ENCODE peak calls at places on chromosomes 1 and 21, in seven cellular contexts. One of them, this sample, is unnamed.

GRCh38 chr1:229408458-229409037 is 25.3 kb downstream of the ACTA1 start:
- DNase-seq in foreskin fibroblast: peak; percentile 45
- DNase-seq in progenitor cell of endocrine pancreas: no peak
- DNase-seq in CD8-positive, alpha-beta T cell: no peak
- DNase-seq in psoas muscle: peak; percentile 95
- DNase-seq in endothelial cell: no peak
- DNase-seq in suprapubic skin: no peak
- DNase-seq in this sample: no peak

GRCh38 chr21:42426876-42427480 is 23.3 kb downstream of the UBASH3A start:
- DNase-seq in foreskin fibroblast: no peak
- DNase-seq in progenitor cell of endocrine pancreas: no peak
- DNase-seq in CD8-positive, alpha-beta T cell: no peak
- DNase-seq in psoas muscle: no peak
- DNase-seq in endothelial cell: no peak
- DNase-seq in suprapubic skin: peak; percentile 52
- DNase-seq in this sample: no peak

GRCh38 chr1:26697978-26698849 is 2.4 kb downstream of the ARID1A start:
- DNase-seq in foreskin fibroblast: peak; percentile 94
- DNase-seq in progenitor cell of endocrine pancreas: no peak
- DNase-seq in CD8-positive, alpha-beta T cell: peak; percentile 51
- DNase-seq in psoas muscle: peak; percentile 62
- DNase-seq in endothelial cell: peak; percentile 11
- DNase-seq in suprapubic skin: peak; percentile 64
- DNase-seq in this sample: no peak

GRCh38 chr1:223709598-223709997 is 2.7 kb upstream of the CAPN2 start:
- DNase-seq in foreskin fibroblast: peak; percentile 71
- DNase-seq in progenitor cell of endocrine pancreas: no peak
- DNase-seq in CD8-positive, alpha-beta T cell: no peak
- DNase-seq in psoas muscle: no peak
- DNase-seq in endothelial cell: no peak
- DNase-seq in suprapubic skin: no peak
- DNase-seq in this sample: no peak

GRCh38 chr1:8155528-8156186 is 129.5 kb upstream of the ERRFI1 start:
- DNase-seq in foreskin fibroblast: peak; percentile 34
- DNase-seq in progenitor cell of endocrine pancreas: no peak
- DNase-seq in CD8-positive, alpha-beta T cell: no peak
- DNase-seq in psoas muscle: no peak
- DNase-seq in endothelial cell: no peak
- DNase-seq in suprapubic skin: no peak
- DNase-seq in this sample: no peak

GRCh38 chr1:99662581-99663208 is 16.8 kb downstream of the PALMD start:
- DNase-seq in foreskin fibroblast: peak; percentile 96
- DNase-seq in progenitor cell of endocrine pancreas: no peak
- DNase-seq in CD8-positive, alpha-beta T cell: no peak
- DNase-seq in psoas muscle: peak; percentile 88
- DNase-seq in endothelial cell: no peak
- DNase-seq in suprapubic skin: peak; percentile 90
- DNase-seq in this sample: no peak

GRCh38 chr1:199522936-199523335 is 504.6 kb upstream of the NR5A2 start:
- DNase-seq in foreskin fibroblast: peak; percentile 53
- DNase-seq in progenitor cell of endocrine pancreas: no peak
- DNase-seq in CD8-positive, alpha-beta T cell: no peak
- DNase-seq in psoas muscle: no peak
- DNase-seq in endothelial cell: no peak
- DNase-seq in suprapubic skin: no peak
- DNase-seq in this sample: no peak

GRCh38 chr1:67791261-67791660 is 42.0 kb downstream of the GNG12 start:
- DNase-seq in foreskin fibroblast: no peak
- DNase-seq in progenitor cell of endocrine pancreas: no peak
- DNase-seq in CD8-positive, alpha-beta T cell: no peak
- DNase-seq in psoas muscle: no peak
- DNase-seq in endothelial cell: no peak
- DNase-seq in suprapubic skin: no peak
- DNase-seq in this sample: no peak

GRCh38 chr1:236699366-236699765 is 13.1 kb downstream of the ACTN2 start:
- DNase-seq in foreskin fibroblast: no peak
- DNase-seq in progenitor cell of endocrine pancreas: no peak
- DNase-seq in CD8-positive, alpha-beta T cell: no peak
- DNase-seq in psoas muscle: no peak
- DNase-seq in endothelial cell: no peak
- DNase-seq in suprapubic skin: no peak
- DNase-seq in this sample: no peak

GRCh38 chr21:25115021-25115420 is 492.3 kb downstream of the MRPL39 start:
- DNase-seq in foreskin fibroblast: no peak
- DNase-seq in progenitor cell of endocrine pancreas: no peak
- DNase-seq in CD8-positive, alpha-beta T cell: no peak
- DNase-seq in psoas muscle: no peak
- DNase-seq in endothelial cell: no peak
- DNase-seq in suprapubic skin: no peak
- DNase-seq in this sample: no peak

GRCh38 chr1:86852737-86853408 is 61.1 kb downstream of the SELENOF start:
- DNase-seq in foreskin fibroblast: no peak
- DNase-seq in progenitor cell of endocrine pancreas: no peak
- DNase-seq in CD8-positive, alpha-beta T cell: no peak
- DNase-seq in psoas muscle: no peak
- DNase-seq in endothelial cell: no peak
- DNase-seq in suprapubic skin: no peak
- DNase-seq in this sample: no peak

GRCh38 chr1:18921506-18922251 is 19.3 kb upstream of the ALDH4A1 start:
- DNase-seq in foreskin fibroblast: no peak
- DNase-seq in progenitor cell of endocrine pancreas: no peak
- DNase-seq in CD8-positive, alpha-beta T cell: no peak
- DNase-seq in psoas muscle: no peak
- DNase-seq in endothelial cell: no peak
- DNase-seq in suprapubic skin: no peak
- DNase-seq in this sample: no peak

GRCh38 chr1:94115900-94116436 is 5.0 kb downstream of the ABCA4 start:
- DNase-seq in foreskin fibroblast: peak; percentile 77
- DNase-seq in progenitor cell of endocrine pancreas: no peak
- DNase-seq in CD8-positive, alpha-beta T cell: no peak
- DNase-seq in psoas muscle: no peak
- DNase-seq in endothelial cell: no peak
- DNase-seq in suprapubic skin: peak; percentile 79
- DNase-seq in this sample: no peak

GRCh38 chr1:109197163-109198042 is 16.3 kb upstream of the SARS1 start:
- DNase-seq in foreskin fibroblast: peak; percentile 99
- DNase-seq in progenitor cell of endocrine pancreas: no peak
- DNase-seq in CD8-positive, alpha-beta T cell: no peak
- DNase-seq in psoas muscle: no peak
- DNase-seq in endothelial cell: peak; percentile 26
- DNase-seq in suprapubic skin: no peak
- DNase-seq in this sample: no peak

GRCh38 chr1:117657949-117658660 is 52.3 kb downstream of the TENT5C start:
- DNase-seq in foreskin fibroblast: no peak
- DNase-seq in progenitor cell of endocrine pancreas: no peak
- DNase-seq in CD8-positive, alpha-beta T cell: no peak
- DNase-seq in psoas muscle: no peak
- DNase-seq in endothelial cell: no peak
- DNase-seq in suprapubic skin: no peak
- DNase-seq in this sample: no peak

GRCh38 chr1:246782120-246782900 is 58.1 kb downstream of the SCCPDH start:
- DNase-seq in foreskin fibroblast: peak; percentile 94
- DNase-seq in progenitor cell of endocrine pancreas: no peak
- DNase-seq in CD8-positive, alpha-beta T cell: no peak
- DNase-seq in psoas muscle: peak; percentile 80
- DNase-seq in endothelial cell: no peak
- DNase-seq in suprapubic skin: no peak
- DNase-seq in this sample: peak; percentile 73

GRCh38 chr1:235127203-235127602 is 1.4 kb downstream of the TOMM20 start:
- DNase-seq in foreskin fibroblast: no peak
- DNase-seq in progenitor cell of endocrine pancreas: no peak
- DNase-seq in CD8-positive, alpha-beta T cell: no peak
- DNase-seq in psoas muscle: no peak
- DNase-seq in endothelial cell: no peak
- DNase-seq in suprapubic skin: no peak
- DNase-seq in this sample: no peak

GRCh38 chr1:235124665-235125064 is 4.0 kb downstream of the TOMM20 start:
- DNase-seq in foreskin fibroblast: no peak
- DNase-seq in progenitor cell of endocrine pancreas: no peak
- DNase-seq in CD8-positive, alpha-beta T cell: no peak
- DNase-seq in psoas muscle: no peak
- DNase-seq in endothelial cell: no peak
- DNase-seq in suprapubic skin: no peak
- DNase-seq in this sample: no peak

GRCh38 chr1:235124111-235124510 is 4.5 kb downstream of the TOMM20 start:
- DNase-seq in foreskin fibroblast: no peak
- DNase-seq in progenitor cell of endocrine pancreas: no peak
- DNase-seq in CD8-positive, alpha-beta T cell: no peak
- DNase-seq in psoas muscle: no peak
- DNase-seq in endothelial cell: no peak
- DNase-seq in suprapubic skin: no peak
- DNase-seq in this sample: no peak

GRCh38 chr1:235127774-235128452 is 724 bp downstream of the TOMM20 start:
- DNase-seq in foreskin fibroblast: no peak
- DNase-seq in progenitor cell of endocrine pancreas: no peak
- DNase-seq in CD8-positive, alpha-beta T cell: peak; percentile 21
- DNase-seq in psoas muscle: no peak
- DNase-seq in endothelial cell: no peak
- DNase-seq in suprapubic skin: no peak
- DNase-seq in this sample: peak; percentile 71

GRCh38 chr1:235122348-235122747 is 6.3 kb downstream of the TOMM20 start:
- DNase-seq in foreskin fibroblast: no peak
- DNase-seq in progenitor cell of endocrine pancreas: no peak
- DNase-seq in CD8-positive, alpha-beta T cell: no peak
- DNase-seq in psoas muscle: no peak
- DNase-seq in endothelial cell: no peak
- DNase-seq in suprapubic skin: no peak
- DNase-seq in this sample: no peak
- TF ChIP-seq CTCF in foreskin fibroblast: no peak
- TF ChIP-seq CTCF in progenitor cell of endocrine pancreas: no peak
- TF ChIP-seq CTCF in CD8-positive, alpha-beta T cell: no peak
- TF ChIP-seq CTCF in psoas muscle: no peak
- TF ChIP-seq CTCF in endothelial cell: no peak
- TF ChIP-seq CTCF in suprapubic skin: no peak
- TF ChIP-seq CTCF in this sample: no peak

GRCh38 chr1:22208265-22208972 is 65.5 kb upstream of the WNT4 start:
- DNase-seq in foreskin fibroblast: no peak
- DNase-seq in progenitor cell of endocrine pancreas: no peak
- DNase-seq in CD8-positive, alpha-beta T cell: no peak
- DNase-seq in psoas muscle: peak; percentile 53
- DNase-seq in endothelial cell: no peak
- DNase-seq in suprapubic skin: no peak
- DNase-seq in this sample: no peak
- TF ChIP-seq CTCF in foreskin fibroblast: no peak
- TF ChIP-seq CTCF in progenitor cell of endocrine pancreas: no peak
- TF ChIP-seq CTCF in CD8-positive, alpha-beta T cell: no peak
- TF ChIP-seq CTCF in psoas muscle: peak; percentile 48
- TF ChIP-seq CTCF in endothelial cell: no peak
- TF ChIP-seq CTCF in suprapubic skin: no peak
- TF ChIP-seq CTCF in this sample: no peak

DNA sequence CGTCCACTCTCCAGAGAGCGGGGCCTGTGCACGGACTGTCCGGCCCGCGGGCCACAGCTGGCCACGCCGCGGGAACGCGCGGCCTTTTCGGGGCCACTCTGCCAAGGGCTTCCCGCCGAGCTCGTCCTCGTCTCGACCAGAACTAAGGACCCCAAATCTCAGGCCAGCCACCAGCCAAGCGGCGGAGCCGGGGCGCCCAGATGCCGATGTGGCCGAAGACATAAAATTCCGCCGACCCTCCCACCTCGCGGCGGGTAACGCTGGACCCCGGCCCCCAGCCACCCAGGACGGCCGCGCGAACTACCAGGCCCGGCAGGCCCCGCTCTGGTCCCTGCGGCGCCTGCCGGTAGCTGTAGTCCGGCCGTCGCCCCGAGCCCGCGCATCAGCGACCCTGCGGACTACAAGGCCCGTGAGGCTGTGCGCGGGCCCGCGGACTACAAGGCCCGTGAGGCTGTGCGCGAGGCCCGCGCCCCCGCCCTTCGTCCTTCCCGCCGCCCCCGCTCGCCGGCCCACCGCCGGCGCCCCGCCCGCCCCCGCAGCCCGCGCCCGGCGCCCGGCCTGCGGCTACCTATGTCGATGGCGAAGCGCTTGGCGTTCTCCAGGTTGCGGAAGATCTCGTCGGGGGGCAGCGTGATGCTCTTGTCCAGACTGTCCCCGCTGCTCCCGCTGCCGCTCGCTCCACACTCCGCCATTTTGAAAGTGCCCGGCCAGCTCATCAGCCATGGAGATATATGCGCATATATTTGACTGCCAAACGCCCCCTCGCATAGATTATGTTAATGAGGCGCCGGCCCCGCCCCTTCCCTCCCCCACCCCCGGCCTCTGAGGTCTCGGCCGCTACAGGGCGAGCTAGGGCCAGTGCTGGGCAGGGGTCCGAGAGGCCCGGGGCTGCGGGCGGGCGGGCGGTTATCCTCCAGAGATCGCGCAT is at the start of gene PANK4:
- DNase-seq in foreskin fibroblast: peak; percentile 99
- DNase-seq in progenitor cell of endocrine pancreas: peak; percentile 85
- DNase-seq in CD8-positive, alpha-beta T cell: peak; percentile 90
- DNase-seq in psoas muscle: peak; percentile 96
- DNase-seq in endothelial cell: peak; percentile 91
- DNase-seq in suprapubic skin: peak; percentile 92
- DNase-seq in this sample: peak; percentile 96
- TF ChIP-seq CTCF in foreskin fibroblast: peak; percentile 13
- TF ChIP-seq CTCF in progenitor cell of endocrine pancreas: peak; percentile 23
- TF ChIP-seq CTCF in CD8-positive, alpha-beta T cell: no peak
- TF ChIP-seq CTCF in psoas muscle: no peak
- TF ChIP-seq CTCF in endothelial cell: no peak
- TF ChIP-seq CTCF in suprapubic skin: no peak
- TF ChIP-seq CTCF in this sample: peak; percentile 23

GRCh38 chr1:174721246-174721645 is 273.5 kb downstream of the GPR52 start:
- DNase-seq in foreskin fibroblast: no peak
- DNase-seq in progenitor cell of endocrine pancreas: no peak
- DNase-seq in CD8-positive, alpha-beta T cell: no peak
- DNase-seq in psoas muscle: no peak
- DNase-seq in endothelial cell: no peak
- DNase-seq in suprapubic skin: no peak
- DNase-seq in this sample: no peak
- TF ChIP-seq CTCF in foreskin fibroblast: no peak
- TF ChIP-seq CTCF in progenitor cell of endocrine pancreas: no peak
- TF ChIP-seq CTCF in CD8-positive, alpha-beta T cell: no peak
- TF ChIP-seq CTCF in psoas muscle: no peak
- TF ChIP-seq CTCF in endothelial cell: no peak
- TF ChIP-seq CTCF in suprapubic skin: no peak
- TF ChIP-seq CTCF in this sample: no peak

DNA sequence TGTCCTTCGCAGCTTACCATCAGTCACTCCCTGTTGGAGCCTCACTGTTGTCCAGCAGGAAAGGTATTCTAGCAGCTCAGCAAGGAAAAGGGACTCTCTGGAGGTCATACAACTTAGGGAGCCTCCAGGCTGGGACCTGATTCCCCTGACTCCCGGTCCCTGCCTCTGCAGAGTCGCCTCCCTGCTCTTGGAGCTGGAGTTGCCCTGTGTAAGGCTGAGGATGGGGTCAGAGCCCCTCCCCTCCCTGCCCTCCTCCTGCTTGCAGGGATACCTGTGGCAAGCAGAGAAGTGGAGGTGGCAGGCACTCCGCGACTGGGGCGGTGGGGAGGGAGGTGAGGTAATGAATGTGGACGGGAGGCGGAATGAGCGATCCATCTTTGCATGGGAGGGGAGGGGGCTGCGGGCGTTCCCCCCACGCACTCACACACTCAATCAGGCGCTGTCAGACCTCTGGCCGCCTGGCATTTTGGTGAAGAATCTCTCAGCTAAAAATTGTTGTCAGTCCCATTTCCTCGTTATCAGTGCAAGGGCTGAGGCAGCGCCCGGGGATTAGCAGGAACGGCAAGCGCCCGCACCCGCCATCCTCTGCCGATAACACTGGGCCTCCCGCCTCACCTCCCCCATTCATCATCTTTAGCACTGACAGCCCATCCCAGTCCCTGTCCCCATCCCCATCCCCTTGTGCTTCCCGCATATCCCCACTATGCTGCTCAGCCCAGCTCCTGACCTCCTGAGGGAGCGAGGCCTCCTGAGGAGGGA is 64.3 kb downstream of the TMEM53 start:
- DNase-seq in foreskin fibroblast: no peak
- DNase-seq in progenitor cell of endocrine pancreas: no peak
- DNase-seq in CD8-positive, alpha-beta T cell: no peak
- DNase-seq in psoas muscle: no peak
- DNase-seq in endothelial cell: no peak
- DNase-seq in suprapubic skin: no peak
- DNase-seq in this sample: no peak
- TF ChIP-seq CTCF in foreskin fibroblast: no peak
- TF ChIP-seq CTCF in progenitor cell of endocrine pancreas: no peak
- TF ChIP-seq CTCF in CD8-positive, alpha-beta T cell: no peak
- TF ChIP-seq CTCF in psoas muscle: no peak
- TF ChIP-seq CTCF in endothelial cell: no peak
- TF ChIP-seq CTCF in suprapubic skin: no peak
- TF ChIP-seq CTCF in this sample: no peak